ENCODE peak calls at places on chromosomes 2 and 18, in seven cellular contexts. I, U, W, K, B, T and D are unnamed samples. For H3K27me3, the result is how much of the 10 kb centered on the place peaks cover.

GRCh38 chr18:13414542-13414941 is 196.0 kb downstream of the LDLRAD4 start:
- DNase-seq in I (no peak), U (no peak), W (no peak), K (no peak), B (no peak), T (no peak), D (no peak)

GRCh38 chr18:46894124-46894523 is 23.2 kb downstream of the PIAS2 start:
- DNase-seq in I (no peak), U (no peak), W (no peak), K (no peak), B (no peak), T (no peak), D (no peak)

GRCh38 chr2:203582468-203582867 is 47.4 kb upstream of the RAPH1 start:
- DNase-seq in I (no peak), U (no peak), W (peak), K (no peak), B (no peak), T (no peak), D (no peak)

GRCh38 chr18:44681611-44682010 is 923 bp downstream of the SETBP1 start:
- DNase-seq in I (no peak), U (no peak), W (no peak), K (no peak), B (no peak), T (no peak), D (no peak)

GRCh38 chr2:226079677-226080076 is 680.2 kb downstream of the NYAP2 start:
- DNase-seq in I (no peak), U (peak), W (no peak), K (no peak), B (no peak), T (no peak), D (no peak)

GRCh38 chr2:113117594-113118262 is 9.7 kb upstream of the IL1RN start:
- DNase-seq in I (no peak), U (no peak), W (no peak), K (no peak), B (no peak), T (peak), D (no peak)

GRCh38 chr2:63975437-63976124 is 43.6 kb downstream of the VPS54 start:
- DNase-seq in I (no peak), U (no peak), W (no peak), K (no peak), B (no peak), T (no peak), D (no peak)

GRCh38 chr2:236726701-236727450 is 157.3 kb downstream of the ACKR3 start:
- DNase-seq in I (no peak), U (no peak), W (no peak), K (no peak), B (no peak), T (no peak), D (no peak)

GRCh38 chr2:240319855-240320560 is 115.5 kb upstream of the GPC1 start:
- DNase-seq in I (no peak), U (no peak), W (peak), K (no peak), B (no peak), T (peak), D (no peak)

GRCh38 chr2:46786228-46786627 is 129.4 kb downstream of the MCFD2 start:
- DNase-seq in I (no peak), U (no peak), W (no peak), K (no peak), B (no peak), T (no peak), D (no peak)

GRCh38 chr2:225103737-225104141 is 61.5 kb upstream of the DOCK10 start:
- DNase-seq in I (no peak), U (no peak), W (no peak), K (no peak), B (no peak), T (no peak), D (no peak)

GRCh38 chr2:143513081-143513480 is 383.9 kb downstream of the ARHGAP15 start:
- DNase-seq in I (peak), U (peak), W (peak), K (peak), B (no peak), T (peak), D (no peak)

GRCh38 chr2:27086722-27087446 is at the start of gene KHK:
- DNase-seq in I (peak), U (peak), W (peak), K (no peak), B (no peak), T (peak), D (peak)

GRCh38 chr2:201923436-201923975 is 110.1 kb upstream of the FZD7 start:
- DNase-seq in I (no peak), U (no peak), W (no peak), K (no peak), B (no peak), T (no peak), D (no peak)

GRCh38 chr2:121450301-121450700 is 80.4 kb upstream of the RNU4ATAC start:
- DNase-seq in I (no peak), U (no peak), W (no peak), K (no peak), B (no peak), T (no peak), D (no peak)

GRCh38 chr2:172972005-172972619 is 103.5 kb upstream of the MAP3K20 start:
- DNase-seq in I (no peak), U (no peak), W (peak), K (no peak), B (no peak), T (no peak), D (no peak)

GRCh38 chr2:142254057-142254456 is 123.2 kb upstream of the LRP1B start:
- DNase-seq in I (no peak), U (no peak), W (no peak), K (no peak), B (no peak), T (no peak), D (no peak)

GRCh38 chr2:207746131-207746530 is 23.6 kb downstream of the FZD5 start:
- DNase-seq in I (peak), U (peak), W (peak), K (no peak), B (peak), T (peak), D (no peak)

GRCh38 chr2:229445501-229446294 is 174.6 kb upstream of the PID1 start:
- DNase-seq in I (peak), U (peak), W (peak), K (peak), B (peak), T (no peak), D (peak)

GRCh38 chr2:130846686-130847375 is 10.1 kb downstream of the ARHGEF4 start:
- DNase-seq in I (no peak), U (no peak), W (no peak), K (no peak), B (no peak), T (no peak), D (no peak)

GRCh38 chr2:163736433-163737168 is 793 bp upstream of the FIGN start:
- DNase-seq in I (peak), U (peak), W (peak), K (no peak), B (no peak), T (peak), D (peak)

GRCh38 chr2:168172071-168172470 is 75.3 kb downstream of the STK39 start:
- DNase-seq in I (no peak), U (no peak), W (no peak), K (no peak), B (no peak), T (no peak), D (no peak)

GRCh38 chr2:11129598-11130449 is 25.4 kb upstream of the SLC66A3 start:
- DNase-seq in I (peak), U (peak), W (no peak), K (no peak), B (no peak), T (no peak), D (no peak)

GRCh38 chr18:40911582-40912254 is 1043.3 kb upstream of the PIK3C3 start:
- DNase-seq in I (no peak), U (no peak), W (no peak), K (no peak), B (no peak), T (no peak), D (no peak)

GRCh38 chr2:226198956-226199355 is 600.7 kb downstream of the IRS1 start:
- DNase-seq in I (no peak), U (no peak), W (no peak), K (no peak), B (no peak), T (no peak), D (no peak)

GRCh38 chr2:37676274-37676673 is 4.8 kb upstream of the CDC42EP3 start:
- DNase-seq in I (no peak), U (no peak), W (no peak), K (no peak), B (no peak), T (no peak), D (no peak)

GRCh38 chr2:120501591-120501990 is 155.7 kb downstream of the INHBB start:
- DNase-seq in I (no peak), U (no peak), W (no peak), K (no peak), B (no peak), T (no peak), D (no peak)

GRCh38 chr2:188897096-188897495 is 77.1 kb upstream of the COL3A1 start:
- DNase-seq in I (no peak), U (no peak), W (peak), K (peak), B (no peak), T (no peak), D (no peak)

GRCh38 chr2:160290590-160290989 is 90.5 kb upstream of the ITGB6 start:
- DNase-seq in I (no peak), U (no peak), W (no peak), K (no peak), B (no peak), T (no peak), D (no peak)

GRCh38 chr2:160289803-160290202 is 89.7 kb upstream of the ITGB6 start:
- DNase-seq in I (no peak), U (no peak), W (no peak), K (no peak), B (no peak), T (no peak), D (no peak)

GRCh38 chr2:160293401-160293911 is 93.4 kb upstream of the ITGB6 start:
- DNase-seq in I (no peak), U (peak), W (no peak), K (no peak), B (no peak), T (no peak), D (peak)

GRCh38 chr2:160292225-160292624 is 92.2 kb upstream of the ITGB6 start:
- DNase-seq in I (no peak), U (no peak), W (no peak), K (no peak), B (no peak), T (no peak), D (no peak)

GRCh38 chr2:160291382-160291781 is 91.3 kb upstream of the ITGB6 start:
- DNase-seq in I (no peak), U (no peak), W (no peak), K (no peak), B (no peak), T (no peak), D (no peak)
- TF ChIP-seq CTCF in I (no peak), U (no peak), W (no peak), K (no peak), B (peak), T (no peak), D (no peak)

DNA sequence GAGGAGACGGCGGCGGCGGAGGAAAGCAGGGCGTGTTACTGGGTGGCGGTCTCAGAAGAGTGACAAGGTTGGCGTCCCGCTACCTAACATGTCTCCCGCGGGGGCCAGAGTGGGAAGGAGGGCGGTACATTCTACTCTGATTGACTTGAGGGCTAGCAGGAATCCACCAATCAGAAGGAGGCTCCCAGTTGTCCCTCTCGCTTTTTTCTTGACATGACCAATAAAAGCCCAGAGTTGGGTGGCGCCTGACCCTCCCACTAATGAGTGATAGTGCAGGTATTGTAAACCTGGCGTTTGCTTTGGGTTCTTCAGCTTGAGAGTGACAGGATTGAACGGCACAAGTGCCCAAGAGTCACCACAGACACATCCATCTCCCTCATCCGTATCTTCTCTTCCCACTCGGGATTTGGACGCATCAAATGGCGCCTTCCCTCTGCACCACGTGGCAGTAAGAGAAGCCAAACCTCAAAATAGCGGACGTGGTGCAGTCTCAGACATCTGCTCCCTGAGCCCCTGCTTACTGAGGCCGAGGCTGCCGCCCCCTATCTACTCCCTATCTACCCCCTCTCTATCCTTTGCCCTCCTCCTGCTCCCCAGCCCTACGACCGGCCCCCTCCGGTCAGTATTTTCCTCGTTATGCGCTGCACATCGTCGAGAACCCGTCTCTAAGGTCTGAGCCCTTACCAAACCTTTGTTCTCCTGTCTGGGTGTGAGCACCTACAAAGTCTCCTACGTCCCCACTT is 746 bp upstream of the FAM161A start:
- DNase-seq in I (peak), U (peak), W (peak), K (peak), B (peak), T (peak), D (peak)
- TF ChIP-seq POLR2A in I (no peak), U (no peak), W (no peak), K (no peak), B (no peak), T (no peak), D (no peak)

GRCh38 chr2:218161639-218162038 is 5.1 kb downstream of the CXCR1 start:
- DNase-seq in I (no peak), U (no peak), W (no peak), K (no peak), B (no peak), T (no peak), D (no peak)
- H3K27me3 ChIP-seq in I (under half), U (under half), W (under half), K (under half), B (under half), T (under half), D (under half)

DNA sequence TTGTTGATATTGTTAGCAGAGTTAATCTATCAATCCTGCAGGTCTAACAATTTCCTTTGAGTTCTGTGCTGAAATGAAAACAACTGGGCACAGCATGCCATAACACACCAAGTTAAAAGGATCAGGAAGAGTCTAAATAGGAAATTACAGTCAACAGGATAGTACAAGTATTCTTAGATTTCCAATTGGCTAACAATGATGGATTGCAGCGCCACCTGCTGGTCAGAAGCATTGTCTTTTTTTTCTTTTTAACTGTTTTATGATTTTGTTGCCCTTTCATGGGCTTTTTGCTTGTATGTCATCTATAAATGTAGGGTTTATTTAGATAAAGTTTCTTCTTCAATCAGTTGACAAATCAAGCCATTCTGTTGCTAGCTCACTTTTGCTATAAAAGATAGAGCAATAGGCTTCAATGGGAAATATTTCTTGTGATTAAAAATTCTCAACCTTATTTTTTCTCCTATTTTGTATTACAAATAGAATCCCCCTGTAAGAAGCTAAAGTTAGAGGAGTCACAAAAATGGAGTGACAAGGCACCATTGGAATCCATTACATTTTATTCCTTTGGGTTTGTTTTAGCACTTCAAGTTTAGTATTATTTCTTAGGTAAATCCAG is 40.8 kb upstream of the RPRM start:
- DNase-seq in I (peak), U (peak), W (no peak), K (peak), B (no peak), T (peak), D (no peak)
- TF ChIP-seq CTCF in I (peak), U (peak), W (peak), K (peak), B (peak), T (peak), D (peak)

GRCh38 chr2:30230855-30231725 is at the start of gene LBH:
- DNase-seq in I (peak), U (peak), W (peak), K (peak), B (peak), T (peak), D (peak)
- TF ChIP-seq POLR2A in I (peak), U (peak), W (peak), K (peak), B (peak), T (peak), D (peak)

GRCh38 chr2:1788478-1788959 is 44.2 kb upstream of the PXDN start:
- DNase-seq in I (no peak), U (no peak), W (no peak), K (no peak), B (no peak), T (no peak), D (no peak)
- H3K27me3 ChIP-seq in I (under half), U (under half), W (under half), K (under half), B (under half), T (under half), D (under half)

GRCh38 chr18:50396005-50396404 is 21.2 kb downstream of the SKA1 start:
- DNase-seq in I (no peak), U (no peak), W (no peak), K (no peak), B (no peak), T (no peak), D (no peak)

GRCh38 chr18:50398947-50399346 is 24.1 kb downstream of the SKA1 start:
- DNase-seq in I (no peak), U (no peak), W (no peak), K (no peak), B (no peak), T (no peak), D (no peak)

GRCh38 chr18:50397023-50397422 is 22.2 kb downstream of the SKA1 start:
- DNase-seq in I (no peak), U (no peak), W (no peak), K (no peak), B (no peak), T (no peak), D (no peak)

GRCh38 chr18:50399582-50399981 is 24.7 kb downstream of the SKA1 start:
- DNase-seq in I (no peak), U (no peak), W (no peak), K (no peak), B (no peak), T (no peak), D (no peak)

DNA sequence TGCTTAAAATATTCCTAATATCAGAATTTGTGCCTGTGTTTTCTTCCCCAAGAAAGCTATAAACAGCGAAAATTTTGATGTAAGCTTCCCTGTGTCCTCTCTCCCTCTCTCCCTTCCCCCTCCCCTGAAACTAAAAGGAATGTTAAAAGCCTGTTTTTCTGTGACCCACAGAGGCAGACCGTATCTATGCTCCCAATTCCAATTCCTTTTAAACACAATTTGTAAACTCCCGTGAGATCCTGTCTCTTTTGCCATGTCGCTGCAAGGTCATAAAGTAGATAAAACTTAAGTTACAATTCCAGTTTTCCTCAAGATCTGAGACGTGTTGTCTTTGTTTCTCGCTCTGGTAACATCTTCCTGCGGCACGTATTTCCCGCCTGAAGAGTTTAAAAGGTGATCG is 23.3 kb downstream of the SKA1 start:
- DNase-seq in I (no peak), U (no peak), W (no peak), K (no peak), B (no peak), T (no peak), D (no peak)
- TF ChIP-seq CTCF in I (no peak), U (no peak), W (no peak), K (no peak), B (no peak), T (no peak), D (no peak)